ENCODE peak calls at places on chromosomes 16 and 17, in four cellular contexts. One of them, this sample, is unnamed.

GRCh38 chr16:78134944-78135619 is 35.6 kb downstream of the WWOX start:
- DNase-seq in trophoblast cell: no peak
- DNase-seq in H1: no peak
- DNase-seq in mesenchymal stem cell: no peak
- DNase-seq in this sample: no peak

GRCh38 chr16:71440669-71441347 is 1.0 kb downstream of the TLE7 start:
- DNase-seq in trophoblast cell: peak; percentile 20
- DNase-seq in mesenchymal stem cell: no peak
- DNase-seq in H1: peak; percentile 39
- DNase-seq in this sample: no peak

GRCh38 chr16:89737341-89738071 is 16.2 kb downstream of the ZNF276 start:
- DNase-seq in mesenchymal stem cell: no peak
- DNase-seq in trophoblast cell: no peak
- DNase-seq in H1: no peak
- DNase-seq in this sample: no peak

GRCh38 chr17:2084129-2084765 is 29.3 kb downstream of the HIC1 start:
- DNase-seq in mesenchymal stem cell: peak; percentile 84
- DNase-seq in H1: no peak
- DNase-seq in trophoblast cell: peak; percentile 98
- DNase-seq in this sample: no peak

GRCh38 chr16:86398622-86399021 is 111.7 kb upstream of the FOXF1 start:
- DNase-seq in mesenchymal stem cell: peak; percentile 93
- DNase-seq in H1: no peak
- DNase-seq in trophoblast cell: no peak
- DNase-seq in this sample: no peak

GRCh38 chr17:81152288-81152848 is 12.9 kb upstream of the PVALEF start:
- DNase-seq in trophoblast cell: no peak
- DNase-seq in H1: no peak
- DNase-seq in mesenchymal stem cell: no peak
- DNase-seq in this sample: no peak

GRCh38 chr17:29066603-29067002 is 23.7 kb downstream of the PIPOX start:
- DNase-seq in mesenchymal stem cell: no peak
- DNase-seq in trophoblast cell: no peak
- DNase-seq in H1: no peak
- DNase-seq in this sample: no peak

GRCh38 chr17:31549121-31549524 is 157.6 kb downstream of the RAB11FIP4 start:
- DNase-seq in trophoblast cell: no peak
- DNase-seq in H1: no peak
- DNase-seq in mesenchymal stem cell: peak; percentile 37
- DNase-seq in this sample: no peak

GRCh38 chr17:68437979-68438877 is 19.1 kb downstream of the WIPI1 start:
- DNase-seq in H1: no peak
- DNase-seq in mesenchymal stem cell: peak; percentile 79
- DNase-seq in trophoblast cell: no peak
- DNase-seq in this sample: no peak

GRCh38 chr16:55605756-55606155 is 39.3 kb downstream of the CAPNS2 start:
- DNase-seq in trophoblast cell: no peak
- DNase-seq in H1: no peak
- DNase-seq in mesenchymal stem cell: no peak
- DNase-seq in this sample: no peak

GRCh38 chr16:5298202-5298601 is 200.6 kb upstream of the EEF2KMT start:
- DNase-seq in mesenchymal stem cell: no peak
- DNase-seq in trophoblast cell: no peak
- DNase-seq in H1: no peak
- DNase-seq in this sample: no peak
- H3K4me3 ChIP-seq in mesenchymal stem cell: no peak overlapping the region
- H3K4me3 ChIP-seq in trophoblast cell: no peak overlapping the region
- H3K4me3 ChIP-seq in H1: no peak overlapping the region
- H3K4me3 ChIP-seq in this sample: no peak overlapping the region

DNA sequence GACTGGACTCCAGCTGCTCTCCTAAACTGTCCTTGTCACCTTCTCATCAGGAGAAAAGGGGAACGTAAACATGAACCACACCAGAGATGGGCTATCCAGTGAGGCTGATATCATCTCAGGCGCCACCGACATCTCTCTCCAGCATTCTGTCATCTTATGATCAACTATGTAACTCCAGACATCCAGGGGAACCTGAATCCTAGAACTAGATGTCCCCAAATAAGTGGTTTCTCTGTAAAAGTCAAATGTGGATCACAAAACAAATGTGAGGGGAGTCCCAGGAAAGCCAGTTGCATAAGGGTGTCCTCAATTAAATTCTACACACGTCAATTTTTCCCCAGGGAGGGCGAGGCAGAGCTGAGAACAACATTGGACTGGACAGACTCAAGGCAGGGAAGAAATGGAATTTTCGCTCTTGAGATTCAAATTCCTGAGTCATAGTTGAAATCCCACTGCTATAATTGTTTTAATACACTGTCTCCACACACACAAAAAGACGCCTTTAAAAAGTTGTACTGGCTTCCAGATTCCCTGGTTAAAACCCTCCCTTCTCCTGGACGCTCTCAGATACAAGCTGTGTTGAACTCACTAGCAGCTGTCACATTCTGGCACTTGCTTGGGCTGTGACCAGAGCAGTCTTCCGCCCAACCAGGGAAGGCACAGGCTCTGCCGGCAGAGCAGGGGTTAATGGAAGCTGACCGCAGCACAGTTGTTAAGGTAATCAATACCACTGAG is 62.6 kb downstream of the ZFHX3 start:
- DNase-seq in trophoblast cell: no peak
- DNase-seq in H1: no peak
- DNase-seq in mesenchymal stem cell: peak; percentile 58
- DNase-seq in this sample: no peak
- H3K4ac ChIP-seq in trophoblast cell: peak overlapping the region; percentile 60
- H3K4ac ChIP-seq in H1: no peak overlapping the region
- H3K4ac ChIP-seq in mesenchymal stem cell: no peak overlapping the region
- H3K4ac ChIP-seq in this sample: no peak overlapping the region

GRCh38 chr17:45172232-45172540 is 10.5 kb downstream of the HEXIM2 start:
- DNase-seq in mesenchymal stem cell: no peak
- DNase-seq in trophoblast cell: no peak
- DNase-seq in H1: no peak
- DNase-seq in this sample: no peak
- H2BK12ac ChIP-seq in mesenchymal stem cell: peak overlapping the region; percentile 67
- H2BK12ac ChIP-seq in trophoblast cell: peak overlapping the region; percentile 3
- H2BK12ac ChIP-seq in H1: peak overlapping the region; percentile 97
- H2BK12ac ChIP-seq in this sample: peak overlapping the region; percentile 93

GRCh38 chr17:82839617-82840292 is at the start of gene ZNF750:
- DNase-seq in trophoblast cell: peak; percentile 97
- DNase-seq in H1: no peak
- DNase-seq in mesenchymal stem cell: no peak
- DNase-seq in this sample: no peak

GRCh38 chr17:82836823-82837357 is 2.9 kb downstream of the ZNF750 start:
- DNase-seq in mesenchymal stem cell: no peak
- DNase-seq in trophoblast cell: no peak
- DNase-seq in H1: no peak
- DNase-seq in this sample: no peak

GRCh38 chr17:82835766-82836512 is 3.9 kb downstream of the ZNF750 start:
- DNase-seq in mesenchymal stem cell: no peak
- DNase-seq in trophoblast cell: peak; percentile 30
- DNase-seq in H1: no peak
- DNase-seq in this sample: no peak

GRCh38 chr17:82838386-82839063 is 1.3 kb downstream of the ZNF750 start:
- DNase-seq in mesenchymal stem cell: peak; percentile 32
- DNase-seq in trophoblast cell: peak; percentile 83
- DNase-seq in H1: no peak
- DNase-seq in this sample: no peak

DNA sequence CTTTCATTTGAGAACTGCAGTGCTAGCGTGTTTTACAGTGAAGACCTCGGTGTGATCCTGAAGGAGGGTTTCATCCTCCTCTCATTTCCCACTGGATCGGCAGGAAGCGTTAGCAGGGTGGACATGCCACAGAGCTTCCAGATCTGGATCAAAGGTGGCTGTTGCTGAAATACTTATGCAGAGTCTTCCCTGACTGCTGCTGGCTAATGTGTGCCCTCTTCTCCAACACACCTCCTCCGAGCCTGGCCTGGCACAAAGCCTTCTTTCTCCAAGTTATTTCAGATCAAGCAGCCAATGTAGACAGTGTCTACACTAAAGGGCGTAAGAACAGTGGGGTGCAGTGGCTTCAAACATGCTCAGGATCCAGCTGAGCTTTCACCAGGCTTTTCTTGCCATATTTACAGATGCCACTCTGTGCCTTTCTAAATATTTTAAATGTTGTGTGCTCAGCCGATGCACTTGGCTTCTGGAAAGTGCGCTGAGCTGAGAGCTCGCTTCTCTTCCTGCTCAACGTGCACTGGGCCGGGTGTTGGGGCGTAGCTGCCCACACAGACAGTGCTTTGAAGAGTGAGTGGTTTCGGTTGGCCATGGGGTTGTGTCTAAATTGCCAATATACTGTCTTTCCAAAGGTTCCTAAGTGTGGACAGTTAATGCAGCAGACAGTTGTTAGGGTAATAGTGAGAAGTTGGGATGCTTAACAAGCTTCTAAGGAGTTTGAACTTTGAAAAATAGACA is 2.1 kb downstream of the ZNF750 start:
- DNase-seq in H1: no peak
- DNase-seq in mesenchymal stem cell: no peak
- DNase-seq in trophoblast cell: no peak
- DNase-seq in this sample: no peak
- H3K4me3 ChIP-seq in H1: no peak overlapping the region
- H3K4me3 ChIP-seq in mesenchymal stem cell: no peak overlapping the region
- H3K4me3 ChIP-seq in trophoblast cell: no peak overlapping the region
- H3K4me3 ChIP-seq in this sample: no peak overlapping the region

GRCh38 chr17:82864721-82865240 is 25.0 kb upstream of the ZNF750 start:
- DNase-seq in mesenchymal stem cell: no peak
- DNase-seq in H1: no peak
- DNase-seq in trophoblast cell: no peak
- DNase-seq in this sample: no peak

GRCh38 chr17:82867763-82868325 is 28.0 kb upstream of the ZNF750 start:
- DNase-seq in mesenchymal stem cell: no peak
- DNase-seq in H1: no peak
- DNase-seq in trophoblast cell: no peak
- DNase-seq in this sample: no peak

GRCh38 chr17:82866521-82867214 is 26.8 kb upstream of the ZNF750 start:
- DNase-seq in H1: no peak
- DNase-seq in mesenchymal stem cell: peak; percentile 93
- DNase-seq in trophoblast cell: no peak
- DNase-seq in this sample: no peak

GRCh38 chr17:82865274-82865673 is 25.5 kb upstream of the ZNF750 start:
- DNase-seq in H1: no peak
- DNase-seq in trophoblast cell: no peak
- DNase-seq in mesenchymal stem cell: no peak
- DNase-seq in this sample: no peak

GRCh38 chr17:82865996-82866395 is 26.2 kb upstream of the ZNF750 start:
- DNase-seq in mesenchymal stem cell: no peak
- DNase-seq in trophoblast cell: no peak
- DNase-seq in H1: no peak
- DNase-seq in this sample: no peak
- H3K4ac ChIP-seq in mesenchymal stem cell: no peak overlapping the region
- H3K4ac ChIP-seq in trophoblast cell: peak overlapping the region; percentile 23
- H3K4ac ChIP-seq in H1: no peak overlapping the region
- H3K4ac ChIP-seq in this sample: no peak overlapping the region

GRCh38 chr16:234468-235305 is at the start of gene FAM234A:
- DNase-seq in trophoblast cell: peak; percentile 97
- DNase-seq in H1: peak; percentile 68
- DNase-seq in mesenchymal stem cell: peak; percentile 93
- DNase-seq in this sample: peak; percentile 95
- H2BK12ac ChIP-seq in trophoblast cell: peak within 1 kb of the TSS; percentile 32
- H2BK12ac ChIP-seq in H1: peak within 1 kb of the TSS; percentile 94
- H2BK12ac ChIP-seq in mesenchymal stem cell: peak within 1 kb of the TSS; percentile 97
- H2BK12ac ChIP-seq in this sample: peak within 1 kb of the TSS; percentile 30

GRCh38 chr16:85309656-85310587 is 197.7 kb upstream of the CIBAR2 start:
- DNase-seq in trophoblast cell: no peak
- DNase-seq in H1: no peak
- DNase-seq in mesenchymal stem cell: no peak
- DNase-seq in this sample: no peak
- H3K4me3 ChIP-seq in trophoblast cell: no peak overlapping the region
- H3K4me3 ChIP-seq in H1: peak overlapping the region; percentile 28
- H3K4me3 ChIP-seq in mesenchymal stem cell: no peak overlapping the region
- H3K4me3 ChIP-seq in this sample: no peak overlapping the region

GRCh38 chr16:84803146-84803545 is 16.6 kb upstream of the CRISPLD2 start:
- DNase-seq in mesenchymal stem cell: no peak
- DNase-seq in trophoblast cell: no peak
- DNase-seq in H1: no peak
- DNase-seq in this sample: no peak
- H3K4ac ChIP-seq in mesenchymal stem cell: no peak overlapping the region
- H3K4ac ChIP-seq in trophoblast cell: no peak overlapping the region
- H3K4ac ChIP-seq in H1: no peak overlapping the region
- H3K4ac ChIP-seq in this sample: no peak overlapping the region

GRCh38 chr17:33686171-33686570 is 393.1 kb upstream of the ASIC2 start:
- DNase-seq in mesenchymal stem cell: no peak
- DNase-seq in H1: peak; percentile 19
- DNase-seq in trophoblast cell: no peak
- DNase-seq in this sample: no peak

GRCh38 chr17:33687831-33688230 is 394.7 kb upstream of the ASIC2 start:
- DNase-seq in H1: no peak
- DNase-seq in trophoblast cell: no peak
- DNase-seq in mesenchymal stem cell: no peak
- DNase-seq in this sample: no peak

GRCh38 chr17:33684714-33685113 is 391.6 kb upstream of the ASIC2 start:
- DNase-seq in mesenchymal stem cell: no peak
- DNase-seq in H1: no peak
- DNase-seq in trophoblast cell: no peak
- DNase-seq in this sample: no peak

GRCh38 chr17:33689725-33690124 is 396.6 kb upstream of the ASIC2 start:
- DNase-seq in trophoblast cell: no peak
- DNase-seq in H1: no peak
- DNase-seq in mesenchymal stem cell: no peak
- DNase-seq in this sample: no peak

GRCh38 chr17:33688771-33689170 is 395.7 kb upstream of the ASIC2 start:
- DNase-seq in H1: no peak
- DNase-seq in mesenchymal stem cell: no peak
- DNase-seq in trophoblast cell: no peak
- DNase-seq in this sample: no peak
- H2BK12ac ChIP-seq in H1: no peak overlapping the region
- H2BK12ac ChIP-seq in mesenchymal stem cell: no peak overlapping the region
- H2BK12ac ChIP-seq in trophoblast cell: no peak overlapping the region
- H2BK12ac ChIP-seq in this sample: no peak overlapping the region

GRCh38 chr16:3019594-3020246 is 448 bp upstream of the TNFRSF12A start:
- DNase-seq in mesenchymal stem cell: no peak
- DNase-seq in trophoblast cell: no peak
- DNase-seq in H1: no peak
- DNase-seq in this sample: no peak
- H3K4me3 ChIP-seq in mesenchymal stem cell: peak overlapping the region; percentile 97
- H3K4me3 ChIP-seq in trophoblast cell: peak overlapping the region; percentile 52
- H3K4me3 ChIP-seq in H1: peak overlapping the region; percentile 97
- H3K4me3 ChIP-seq in this sample: peak overlapping the region; percentile 51

This sample was measured in neuronal stem cell.